ENCODE peak calls at places on chromosomes 11 and 22, in nine cellular contexts. G is HFF-Myc, J is osteoblast, O is sigmoid colon, T is vagina, X is left ventricle myocardium inferior, M is astrocyte, I is thyroid gland, E is fibroblast of the aortic adventitia. K is an unnamed sample.

GRCh38 chr11:28146123-28146751 is 38.0 kb downstream of the METTL15 start:
- DNase-seq in G (peak), J (no peak), O (no peak), T (no peak), X (no peak), M (peak), I (no peak), E (peak), K (no peak)

GRCh38 chr22:23847991-23848864 is 9.4 kb upstream of the DERL3 start:
- DNase-seq in G (no peak), J (peak), O (no peak), T (no peak), X (no peak), M (no peak), I (no peak), E (no peak), K (peak)

GRCh38 chr11:10455637-10456487 is 798 bp downstream of the AMPD3 start:
- DNase-seq in G (peak), J (peak), O (peak), T (no peak), X (no peak), M (peak), I (peak), E (peak), K (no peak)

GRCh38 chr11:95920460-95921105 is 3.3 kb downstream of the MTMR2 start:
- DNase-seq in G (no peak), J (no peak), O (no peak), T (no peak), X (no peak), M (no peak), I (no peak), E (peak), K (no peak)

GRCh38 chr11:70667767-70668166 is 269.4 kb downstream of the CTTN start:
- DNase-seq in G (no peak), J (peak), O (no peak), T (no peak), X (no peak), M (no peak), I (no peak), E (no peak), K (no peak)

GRCh38 chr22:38468761-38469305 is 937 bp downstream of the KDELR3 start:
- DNase-seq in G (no peak), J (peak), O (no peak), T (no peak), X (no peak), M (no peak), I (no peak), E (no peak), K (peak)

GRCh38 chr11:85821636-85822035 is 10.7 kb upstream of the SYTL2 start:
- DNase-seq in G (no peak), J (no peak), O (no peak), T (no peak), X (no peak), M (peak), I (no peak), E (peak), K (no peak)

GRCh38 chr11:58905141-58905715 is 34.1 kb upstream of the GLYATL1 start:
- DNase-seq in G (no peak), J (peak), O (no peak), T (no peak), X (peak), M (peak), I (no peak), E (peak), K (no peak)

GRCh38 chr11:92332986-92333385 is 108.4 kb downstream of the FAT3 start:
- DNase-seq in G (no peak), J (no peak), O (no peak), T (no peak), X (no peak), M (peak), I (no peak), E (no peak), K (no peak)

GRCh38 chr11:103067118-103067517 is 24.8 kb downstream of the DCUN1D5 start:
- DNase-seq in G (no peak), J (no peak), O (no peak), T (no peak), X (no peak), M (no peak), I (no peak), E (no peak), K (no peak)

GRCh38 chr11:16936643-16937042 is 77.6 kb downstream of the PLEKHA7 start:
- DNase-seq in G (no peak), J (no peak), O (no peak), T (no peak), X (no peak), M (peak), I (peak), E (no peak), K (no peak)

GRCh38 chr11:83007477-83007876 is 64.2 kb downstream of the RAB30 start:
- DNase-seq in G (no peak), J (no peak), O (no peak), T (no peak), X (no peak), M (no peak), I (no peak), E (no peak), K (no peak)

GRCh38 chr22:21948390-21948789 is 4.3 kb downstream of the PPM1F start:
- DNase-seq in G (no peak), J (no peak), O (no peak), T (no peak), X (no peak), M (no peak), I (no peak), E (no peak), K (no peak)

GRCh38 chr11:110720646-110721283 is 8.5 kb upstream of the ARHGAP20 start:
- DNase-seq in G (no peak), J (no peak), O (no peak), T (no peak), X (no peak), M (no peak), I (no peak), E (peak), K (no peak)

DNA sequence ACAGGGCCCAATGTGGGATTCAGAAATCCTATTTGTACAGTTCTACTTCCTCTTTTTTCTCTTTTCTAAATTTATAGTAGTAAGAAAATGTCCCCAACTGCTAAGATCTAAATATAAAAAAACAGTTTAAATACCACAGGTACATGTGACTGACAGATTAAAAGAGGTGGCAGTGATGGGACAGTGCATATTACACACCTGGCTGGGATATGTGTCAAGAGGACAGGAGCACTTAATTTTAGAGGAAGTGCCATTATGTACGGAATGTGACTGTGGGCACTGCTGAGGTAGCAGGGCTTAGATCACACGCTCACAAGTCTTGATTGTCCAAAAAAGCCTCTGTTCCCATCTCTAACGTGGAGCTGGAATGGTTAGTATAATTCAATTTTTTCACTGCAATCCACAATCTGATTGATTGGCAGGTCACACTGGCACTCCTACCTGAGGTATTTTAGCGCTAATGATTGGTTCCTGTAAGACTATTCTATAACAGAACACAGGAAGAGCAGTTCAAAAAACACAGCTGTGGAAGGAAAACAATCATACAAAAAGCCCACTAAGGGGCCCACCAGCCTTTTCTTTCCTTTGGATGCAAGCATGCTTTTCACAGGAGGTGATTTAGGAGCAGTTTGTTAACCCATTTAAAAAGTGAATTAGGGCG is 34.6 kb downstream of the APOL5 start:
- DNase-seq in G (no peak), J (no peak), O (no peak), T (no peak), X (no peak), M (no peak), I (no peak), E (no peak), K (no peak)
- TF ChIP-seq CTCF in G (no peak), J (no peak), O (no peak), T (no peak), X (no peak), M (no peak), I (no peak), E (no peak), K (no peak)

GRCh38 chr11:1694064-1694845 is 2.7 kb upstream of the KRTAP5-6 start:
- DNase-seq in G (peak), J (peak), O (peak), T (no peak), X (peak), M (peak), I (peak), E (peak), K (peak)

GRCh38 chr11:1694846-1695547 is 2.0 kb upstream of the KRTAP5-6 start:
- DNase-seq in G (no peak), J (no peak), O (no peak), T (no peak), X (no peak), M (no peak), I (no peak), E (no peak), K (no peak)

GRCh38 chr11:1691878-1692707 is 4.9 kb upstream of the KRTAP5-6 start:
- DNase-seq in G (no peak), J (peak), O (no peak), T (peak), X (no peak), M (no peak), I (no peak), E (no peak), K (no peak)

GRCh38 chr11:1692708-1693326 is 4.2 kb upstream of the KRTAP5-6 start:
- DNase-seq in G (no peak), J (peak), O (no peak), T (no peak), X (no peak), M (no peak), I (no peak), E (no peak), K (no peak)

DNA sequence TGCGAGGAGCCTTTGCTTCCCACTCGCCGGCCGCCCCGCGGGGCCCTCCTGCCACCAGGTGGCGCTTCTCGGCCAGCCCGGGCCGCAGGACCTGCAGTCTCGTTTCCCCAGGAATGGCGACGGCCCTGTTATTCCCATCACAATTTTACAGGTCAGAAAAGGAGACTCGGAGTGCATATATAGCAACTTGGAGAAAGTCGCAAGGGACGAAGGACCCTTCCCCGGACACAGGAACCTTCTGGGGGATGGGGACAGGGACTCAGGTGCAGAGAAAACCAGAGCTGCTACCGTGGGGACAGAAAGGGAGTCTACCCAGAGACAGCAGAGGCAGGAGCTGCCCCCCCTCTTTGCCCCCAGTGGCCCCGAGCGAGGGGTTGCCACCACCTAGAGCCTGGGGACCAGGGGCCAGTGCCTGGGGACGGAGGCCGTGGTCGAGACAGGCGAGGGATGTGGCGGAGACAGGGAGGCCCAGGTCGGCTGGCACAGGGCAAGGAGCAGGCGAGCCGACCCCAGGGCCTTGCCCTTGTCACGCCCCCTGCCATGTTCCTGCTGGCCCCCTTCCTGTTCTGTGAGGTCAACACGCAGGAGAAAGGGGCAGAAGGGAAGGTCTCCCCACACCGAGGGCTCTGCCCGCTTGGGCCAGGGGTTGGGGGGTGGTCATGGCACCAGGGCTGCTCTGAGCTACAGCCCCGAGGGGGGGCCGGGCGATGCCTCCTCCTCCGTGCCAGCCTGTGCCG is 3.5 kb upstream of the KRTAP5-6 start:
- DNase-seq in G (peak), J (peak), O (peak), T (no peak), X (peak), M (peak), I (peak), E (peak), K (peak)
- H3K4me3 ChIP-seq in G (peak), J (peak), O (peak), T (peak), X (peak), M (peak), I (peak), E (peak), K (peak)

GRCh38 chr11:77060234-77060633 is 6.5 kb upstream of the CAPN5 start:
- DNase-seq in G (no peak), J (no peak), O (no peak), T (no peak), X (no peak), M (no peak), I (no peak), E (no peak), K (no peak)

GRCh38 chr11:77064648-77065217 is 2.0 kb upstream of the CAPN5 start:
- DNase-seq in G (no peak), J (no peak), O (peak), T (no peak), X (no peak), M (no peak), I (no peak), E (no peak), K (peak)

GRCh38 chr11:77063407-77063806 is 3.4 kb upstream of the CAPN5 start:
- DNase-seq in G (no peak), J (no peak), O (no peak), T (no peak), X (no peak), M (no peak), I (no peak), E (no peak), K (no peak)

GRCh38 chr11:77063861-77064260 is 2.9 kb upstream of the CAPN5 start:
- DNase-seq in G (no peak), J (no peak), O (peak), T (no peak), X (no peak), M (no peak), I (no peak), E (no peak), K (peak)

DNA sequence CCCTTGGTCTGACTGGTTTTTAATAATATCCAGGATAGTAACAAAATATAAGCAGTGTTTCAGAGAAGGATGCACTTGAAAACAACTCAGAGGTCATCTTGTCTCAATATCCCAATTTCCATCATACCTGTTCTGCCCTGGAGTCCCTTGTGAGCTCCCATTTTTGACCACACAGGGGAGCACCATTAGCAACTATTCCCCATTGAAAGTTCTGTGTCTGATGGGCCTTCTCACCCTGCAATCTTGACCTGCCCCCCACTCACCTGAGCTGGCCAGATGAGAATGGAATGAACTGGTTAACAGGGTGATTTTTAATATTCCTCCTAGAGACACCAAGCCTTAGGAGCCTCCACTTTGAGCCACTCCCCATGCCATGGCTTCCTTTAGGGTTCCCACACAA is 3.8 kb upstream of the CAPN5 start:
- DNase-seq in G (no peak), J (no peak), O (no peak), T (no peak), X (no peak), M (no peak), I (no peak), E (no peak), K (no peak)
- TF ChIP-seq CTCF in G (no peak), J (peak), O (no peak), T (no peak), X (no peak), M (no peak), I (no peak), E (peak), K (no peak)

GRCh38 chr11:101584651-101585050 is 844 bp upstream of the TRPC6 start:
- DNase-seq in G (no peak), J (no peak), O (no peak), T (no peak), X (no peak), M (no peak), I (peak), E (no peak), K (no peak)

GRCh38 chr11:101586965-101587364 is 3.2 kb upstream of the TRPC6 start:
- DNase-seq in G (no peak), J (peak), O (no peak), T (no peak), X (no peak), M (no peak), I (peak), E (no peak), K (no peak)

GRCh38 chr11:101584129-101584515 is 315 bp upstream of the TRPC6 start:
- DNase-seq in G (no peak), J (no peak), O (no peak), T (no peak), X (no peak), M (no peak), I (no peak), E (no peak), K (no peak)

GRCh38 chr11:101582242-101583052 is 1.4 kb downstream of the TRPC6 start:
- DNase-seq in G (no peak), J (peak), O (no peak), T (no peak), X (peak), M (no peak), I (peak), E (no peak), K (peak)

GRCh38 chr11:101583180-101584128 is at the start of gene TRPC6:
- DNase-seq in G (no peak), J (peak), O (peak), T (no peak), X (peak), M (peak), I (peak), E (no peak), K (peak)
- H3K4me3 ChIP-seq in G (peak), J (peak), O (peak), T (peak), X (peak), M (peak), I (peak), E (no peak), K (peak)

GRCh38 chr11:57457643-57458023 is 2.7 kb upstream of the RTN4RL2 start:
- DNase-seq in G (no peak), J (no peak), O (no peak), T (no peak), X (no peak), M (no peak), I (no peak), E (no peak), K (peak)
- TF ChIP-seq CTCF in G (no peak), J (no peak), O (no peak), T (no peak), X (peak), M (no peak), I (no peak), E (no peak), K (no peak)

GRCh38 chr11:94767292-94767690 is 865 bp upstream of the AMOTL1 start:
- DNase-seq in G (no peak), J (no peak), O (no peak), T (no peak), X (no peak), M (no peak), I (no peak), E (no peak), K (no peak)

GRCh38 chr11:94769897-94770296 is 1.7 kb downstream of the AMOTL1 start:
- DNase-seq in G (no peak), J (no peak), O (no peak), T (no peak), X (no peak), M (no peak), I (peak), E (no peak), K (no peak)

GRCh38 chr11:94767701-94768601 is at the start of gene AMOTL1:
- DNase-seq in G (peak), J (peak), O (peak), T (no peak), X (peak), M (peak), I (peak), E (peak), K (peak)

GRCh38 chr11:94768602-94769511 is 701 bp downstream of the AMOTL1 start:
- DNase-seq in G (no peak), J (no peak), O (peak), T (no peak), X (peak), M (peak), I (peak), E (no peak), K (peak)

DNA sequence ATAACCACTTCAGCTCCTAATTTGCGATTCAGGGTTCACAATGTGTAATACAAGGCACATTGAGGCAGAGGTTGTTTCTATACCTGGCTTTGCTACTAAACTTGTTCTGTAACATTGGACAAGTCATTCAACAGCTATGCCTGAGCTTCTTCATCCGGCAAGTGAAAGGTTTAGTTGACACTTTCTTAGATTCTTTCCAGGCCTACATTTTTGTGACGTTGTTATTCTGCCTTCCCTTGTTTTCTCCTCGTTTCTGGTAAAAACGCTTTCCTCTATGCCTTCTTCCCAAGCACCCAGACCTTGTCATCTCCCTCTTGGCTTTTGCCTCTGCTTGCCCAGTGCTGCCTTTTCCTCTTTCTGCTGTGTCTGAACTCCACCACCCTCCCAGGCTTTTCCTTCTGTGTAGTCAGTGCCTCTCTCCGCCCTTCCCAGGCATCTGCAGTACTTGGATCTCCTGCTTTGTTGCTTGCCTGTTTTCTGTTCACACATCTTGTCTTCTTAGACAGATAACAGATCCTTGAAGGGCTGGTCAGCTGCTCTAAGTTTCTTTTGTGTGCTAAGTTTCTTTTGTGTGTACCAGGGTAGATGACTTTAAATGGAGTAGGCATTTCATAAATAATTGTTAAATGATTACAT is 1.4 kb upstream of the AMOTL1 start:
- DNase-seq in G (no peak), J (no peak), O (peak), T (no peak), X (no peak), M (no peak), I (no peak), E (peak), K (no peak)
- H3K4me3 ChIP-seq in G (no peak), J (no peak), O (no peak), T (no peak), X (no peak), M (no peak), I (no peak), E (no peak), K (no peak)